ENCODE peak calls at places on chromosome 15, in six cellular contexts. I, G, W, Y, R and C are unnamed samples.
A peak's percentile ranks its signal among the peaks of the same experiment; 100 is the strongest.

GRCh38 chr15:42080585-42081462 is 13.5 kb downstream of the PLA2G4D start:
- DNase-seq in I (peak; percentile 54), Y (peak; percentile 53), W (no peak), G (no peak), R (no peak), C (peak; percentile 68)

GRCh38 chr15:35362195-35362829 is 183.7 kb downstream of the DPH6 start:
- DNase-seq in W (no peak), G (no peak), I (no peak), Y (no peak), R (no peak), C (no peak)

GRCh38 chr15:28043625-28044520 is 55.2 kb downstream of the OCA2 start:
- DNase-seq in Y (peak; percentile 48), W (peak; percentile 45), I (no peak), R (no peak), G (no peak), C (no peak)

GRCh38 chr15:84904409-84904808 is 19.9 kb downstream of the SLC28A1 start:
- DNase-seq in W (no peak), G (no peak), Y (no peak), R (no peak), I (no peak), C (no peak)

GRCh38 chr15:100350434-100351226 is 8.9 kb upstream of the ADAMTS17 start:
- DNase-seq in I (no peak), W (no peak), Y (peak; percentile 73), R (no peak), G (peak; percentile 85), C (no peak)

GRCh38 chr15:25850154-25851111 is 12.7 kb downstream of the ATP10A start:
- DNase-seq in I (peak; percentile 67), G (peak; percentile 79), W (peak; percentile 67), R (no peak), Y (peak; percentile 85), C (peak; percentile 70)

GRCh38 chr15:75123395-75123794 is 78.3 kb upstream of the C15orf39 start:
- DNase-seq in I (no peak), R (no peak), W (no peak), Y (no peak), G (peak; percentile 83), C (no peak)

GRCh38 chr15:63308947-63309346 is 31.5 kb downstream of the APH1B start:
- DNase-seq in R (no peak), I (no peak), Y (no peak), G (peak; percentile 17), W (no peak), C (no peak)

GRCh38 chr15:75338661-75339240 is 2.9 kb downstream of the COMMD4 start:
- DNase-seq in R (no peak), G (no peak), Y (no peak), W (no peak), I (no peak), C (no peak)

GRCh38 chr15:27353837-27354236 is 382.9 kb downstream of the GABRG3 start:
- DNase-seq in W (no peak), I (no peak), Y (peak; percentile 58), R (no peak), G (peak; percentile 46), C (no peak)

GRCh38 chr15:81575436-81576123 is 201.6 kb upstream of the TMC3 start:
- DNase-seq in Y (peak; percentile 11), W (no peak), I (no peak), G (no peak), R (no peak), C (peak; percentile 23)

GRCh38 chr15:65910341-65910740 is 41.0 kb downstream of the RAB11A start:
- DNase-seq in I (no peak), Y (no peak), G (no peak), W (no peak), R (no peak), C (no peak)

GRCh38 chr15:100337422-100338044 is 4.2 kb downstream of the ADAMTS17 start:
- DNase-seq in G (no peak), Y (no peak), I (no peak), R (no peak), W (no peak), C (no peak)

GRCh38 chr15:67838789-67839332 is 984 bp downstream of the RNU6-1 start:
- DNase-seq in I (peak; percentile 87), R (no peak), W (peak; percentile 75), G (peak; percentile 61), Y (peak; percentile 85), C (peak; percentile 93)
- TF ChIP-seq CTCF in I (peak; percentile 19), R (no peak), W (no peak), G (no peak), Y (no peak), C (no peak)

DNA sequence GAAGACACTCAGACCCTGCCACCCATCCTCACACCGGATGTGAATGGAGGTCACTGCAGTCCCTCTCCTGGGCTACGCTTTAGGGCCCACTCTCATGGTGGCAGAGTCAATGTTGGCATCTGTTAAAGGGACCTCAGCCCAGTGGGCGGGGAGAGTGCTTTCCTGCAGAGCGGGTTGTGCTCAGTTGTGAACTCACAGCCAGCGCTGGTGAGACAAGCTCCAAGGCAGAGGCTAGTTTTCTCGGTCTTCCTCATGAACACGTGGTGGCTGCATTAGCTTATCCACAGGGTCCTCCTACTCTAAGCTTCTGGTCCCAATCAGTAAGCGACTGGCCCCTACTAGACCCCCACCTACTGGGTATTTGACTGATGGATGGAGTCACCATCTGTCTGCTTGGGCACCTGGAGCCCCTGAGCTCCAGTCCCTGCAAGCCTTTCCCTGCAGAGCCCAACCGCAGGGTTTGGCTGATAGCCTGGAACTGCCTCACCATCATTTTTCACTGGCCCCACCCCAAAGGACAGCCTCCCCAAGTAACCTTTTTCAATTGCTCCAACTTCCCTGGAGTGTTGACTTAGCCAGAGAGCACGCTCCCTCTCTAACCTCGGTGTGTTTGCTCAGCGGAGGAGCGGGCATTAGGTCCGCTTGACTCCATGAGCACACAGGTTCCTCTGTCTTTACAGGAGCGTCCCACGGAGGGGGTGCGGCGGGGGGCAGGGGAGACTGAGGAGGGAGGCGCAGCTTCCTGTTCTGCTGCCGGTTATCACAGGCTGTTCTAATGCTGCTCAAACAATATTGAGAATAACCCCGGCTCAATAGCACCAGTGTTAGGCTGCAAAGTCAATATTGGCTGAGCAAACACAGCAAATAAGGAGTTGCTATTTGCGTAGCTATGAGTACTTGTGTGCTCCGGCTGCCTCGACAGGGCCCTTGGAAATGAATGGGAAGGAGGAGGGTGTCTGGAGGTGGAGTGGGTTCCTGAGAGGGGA is 141.7 kb downstream of the RPLP1 start:
- DNase-seq in W (no peak), G (peak; percentile 98), R (no peak), I (no peak), Y (peak; percentile 90), C (no peak)
- TF ChIP-seq EZH2phosphoT487 in W (no peak), G (peak; percentile 91), R (no peak), I (no peak), Y (peak; percentile 100), C (no peak)

GRCh38 chr15:90677807-90678790 is 39.0 kb upstream of the BLM start:
- DNase-seq in R (no peak), I (no peak), G (peak; percentile 32), W (no peak), Y (no peak), C (no peak)
- H2AFZ ChIP-seq in R (no peak overlapping the region), I (no peak overlapping the region), G (peak overlapping the region; percentile 51), W (no peak overlapping the region), Y (no peak overlapping the region), C (no peak overlapping the region)

GRCh38 chr15:39629906-39630305 is 49.0 kb downstream of the THBS1 start:
- DNase-seq in G (peak; percentile 59), R (no peak), Y (no peak), I (no peak), W (no peak), C (no peak)

GRCh38 chr15:39628131-39628482 is 47.2 kb downstream of the THBS1 start:
- DNase-seq in W (no peak), I (no peak), Y (no peak), G (no peak), R (no peak), C (peak; percentile 43)

GRCh38 chr15:39628821-39629220 is 47.9 kb downstream of the THBS1 start:
- DNase-seq in I (no peak), W (no peak), R (no peak), G (no peak), Y (no peak), C (no peak)

GRCh38 chr15:39629376-39629775 is 48.5 kb downstream of the THBS1 start:
- DNase-seq in Y (peak; percentile 23), G (peak; percentile 84), I (no peak), W (no peak), R (no peak), C (no peak)

DNA sequence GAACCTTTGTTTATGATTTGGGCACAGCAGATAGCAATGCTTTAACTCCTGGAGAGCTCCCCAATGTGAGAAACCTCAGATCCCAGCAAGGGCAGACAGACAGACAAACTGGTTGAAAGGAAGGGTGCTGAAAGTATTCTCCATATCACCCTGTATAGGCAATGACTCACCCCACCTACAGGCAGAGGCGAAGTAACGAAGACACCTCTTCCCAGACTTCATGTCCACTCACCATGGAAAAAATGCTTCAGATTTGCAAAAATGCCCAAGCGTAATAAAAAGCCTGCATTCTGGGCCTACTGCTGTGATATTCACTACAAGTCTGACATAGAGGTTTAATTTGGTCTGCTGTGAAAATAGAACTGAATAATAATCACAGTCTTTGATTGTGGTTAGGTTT is 50.5 kb downstream of the THBS1 start:
- DNase-seq in G (peak; percentile 37), W (no peak), I (no peak), Y (no peak), R (no peak), C (no peak)
- TF ChIP-seq CTCF in G (peak; percentile 18), W (no peak), I (no peak), Y (no peak), R (no peak), C (peak; percentile 14)